ENCODE peak calls at places on chromosomes 12 and 14, in six cellular contexts. One of them, this sample, is unnamed.

GRCh38 chr14:71521238-71521637 is 411.0 kb upstream of the RGS6 start:
- DNase-seq in sigmoid colon: no peak
- DNase-seq in esophagus muscularis mucosa: no peak
- DNase-seq in epithelial cell of esophagus: no peak
- DNase-seq in stomach: no peak
- DNase-seq in ovary: no peak
- DNase-seq in this sample: no peak

GRCh38 chr12:50517456-50518048 is 12.8 kb downstream of the DIP2B start:
- DNase-seq in sigmoid colon: no peak
- DNase-seq in esophagus muscularis mucosa: no peak
- DNase-seq in epithelial cell of esophagus: peak
- DNase-seq in ovary: no peak
- DNase-seq in stomach: no peak
- DNase-seq in this sample: peak

GRCh38 chr12:27682534-27682933 is 13.7 kb upstream of the REP15 start:
- DNase-seq in esophagus muscularis mucosa: no peak
- DNase-seq in ovary: no peak
- DNase-seq in stomach: no peak
- DNase-seq in sigmoid colon: no peak
- DNase-seq in epithelial cell of esophagus: no peak
- DNase-seq in this sample: peak

GRCh38 chr12:85782711-85783110 is 53.5 kb downstream of the RASSF9 start:
- DNase-seq in esophagus muscularis mucosa: no peak
- DNase-seq in epithelial cell of esophagus: peak
- DNase-seq in sigmoid colon: no peak
- DNase-seq in stomach: no peak
- DNase-seq in ovary: no peak
- DNase-seq in this sample: no peak

GRCh38 chr14:94390372-94391086 is 2.1 kb upstream of the SERPINA1 start:
- DNase-seq in epithelial cell of esophagus: peak
- DNase-seq in stomach: peak
- DNase-seq in sigmoid colon: peak
- DNase-seq in ovary: no peak
- DNase-seq in esophagus muscularis mucosa: no peak
- DNase-seq in this sample: no peak

GRCh38 chr12:58393152-58393551 is 451.8 kb downstream of the ATP23 start:
- DNase-seq in ovary: no peak
- DNase-seq in epithelial cell of esophagus: peak
- DNase-seq in stomach: no peak
- DNase-seq in sigmoid colon: no peak
- DNase-seq in esophagus muscularis mucosa: no peak
- DNase-seq in this sample: no peak

GRCh38 chr12:14257734-14258467 is 107.6 kb upstream of the ATF7IP start:
- DNase-seq in ovary: peak
- DNase-seq in esophagus muscularis mucosa: peak
- DNase-seq in stomach: peak
- DNase-seq in sigmoid colon: peak
- DNase-seq in epithelial cell of esophagus: peak
- DNase-seq in this sample: peak

GRCh38 chr14:93115069-93115919 is 431 bp downstream of the ITPK1 start:
- DNase-seq in ovary: peak
- DNase-seq in esophagus muscularis mucosa: no peak
- DNase-seq in epithelial cell of esophagus: peak
- DNase-seq in stomach: peak
- DNase-seq in sigmoid colon: peak
- DNase-seq in this sample: peak

GRCh38 chr12:46617167-46617566 is 208.6 kb downstream of the SLC38A4 start:
- DNase-seq in epithelial cell of esophagus: peak
- DNase-seq in esophagus muscularis mucosa: no peak
- DNase-seq in stomach: no peak
- DNase-seq in sigmoid colon: peak
- DNase-seq in ovary: no peak
- DNase-seq in this sample: peak

GRCh38 chr12:112839386-112839972 is 47.9 kb downstream of the RPH3A start:
- DNase-seq in sigmoid colon: no peak
- DNase-seq in epithelial cell of esophagus: peak
- DNase-seq in ovary: no peak
- DNase-seq in stomach: no peak
- DNase-seq in esophagus muscularis mucosa: no peak
- DNase-seq in this sample: peak

GRCh38 chr12:62604373-62604772 is 137.7 kb downstream of the MON2 start:
- DNase-seq in stomach: no peak
- DNase-seq in esophagus muscularis mucosa: no peak
- DNase-seq in epithelial cell of esophagus: no peak
- DNase-seq in sigmoid colon: no peak
- DNase-seq in ovary: no peak
- DNase-seq in this sample: no peak

GRCh38 chr14:74400328-74400727 is 25.7 kb downstream of the SYNDIG1L start:
- DNase-seq in sigmoid colon: no peak
- DNase-seq in ovary: no peak
- DNase-seq in stomach: no peak
- DNase-seq in epithelial cell of esophagus: no peak
- DNase-seq in esophagus muscularis mucosa: no peak
- DNase-seq in this sample: no peak

GRCh38 chr12:54374555-54375257 is 9.8 kb downstream of the ZNF385A start:
- DNase-seq in epithelial cell of esophagus: no peak
- DNase-seq in sigmoid colon: no peak
- DNase-seq in esophagus muscularis mucosa: no peak
- DNase-seq in ovary: no peak
- DNase-seq in stomach: no peak
- DNase-seq in this sample: no peak

GRCh38 chr12:8108808-8109398 is 14.5 kb upstream of the CLEC4A start:
- DNase-seq in epithelial cell of esophagus: peak
- DNase-seq in ovary: peak
- DNase-seq in stomach: peak
- DNase-seq in esophagus muscularis mucosa: no peak
- DNase-seq in sigmoid colon: peak
- DNase-seq in this sample: peak

GRCh38 chr12:61804301-61804700 is 455.9 kb upstream of the USP15 start:
- DNase-seq in stomach: no peak
- DNase-seq in epithelial cell of esophagus: no peak
- DNase-seq in ovary: no peak
- DNase-seq in sigmoid colon: no peak
- DNase-seq in esophagus muscularis mucosa: no peak
- DNase-seq in this sample: no peak

GRCh38 chr14:28867571-28867970 is 101.0 kb downstream of the FOXG1 start:
- DNase-seq in esophagus muscularis mucosa: no peak
- DNase-seq in stomach: no peak
- DNase-seq in sigmoid colon: no peak
- DNase-seq in epithelial cell of esophagus: no peak
- DNase-seq in ovary: no peak
- DNase-seq in this sample: no peak

GRCh38 chr12:116127858-116128257 is 149.6 kb downstream of the MED13L start:
- DNase-seq in esophagus muscularis mucosa: no peak
- DNase-seq in sigmoid colon: no peak
- DNase-seq in stomach: no peak
- DNase-seq in epithelial cell of esophagus: no peak
- DNase-seq in ovary: no peak
- DNase-seq in this sample: no peak

GRCh38 chr14:31945074-31945613 is 132.0 kb upstream of the ARHGAP5 start:
- DNase-seq in ovary: no peak
- DNase-seq in stomach: no peak
- DNase-seq in esophagus muscularis mucosa: no peak
- DNase-seq in epithelial cell of esophagus: peak
- DNase-seq in sigmoid colon: no peak
- DNase-seq in this sample: peak

DNA sequence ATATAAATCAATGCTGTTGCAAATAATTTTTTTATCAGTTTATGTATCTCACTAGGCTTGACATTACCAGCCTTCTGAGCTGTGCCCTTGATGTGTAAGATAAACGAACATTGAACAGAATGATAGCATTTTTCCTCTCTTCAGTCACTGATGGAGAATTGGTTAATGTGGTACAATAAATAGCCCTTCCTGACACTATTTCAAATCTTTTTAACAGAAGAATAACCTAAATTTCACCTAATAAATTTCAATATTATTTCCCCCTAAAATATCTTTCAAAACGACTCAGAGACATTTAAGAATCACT is 2.2 kb upstream of the ATP2B1 start:
- DNase-seq in ovary: no peak
- DNase-seq in esophagus muscularis mucosa: no peak
- DNase-seq in sigmoid colon: no peak
- DNase-seq in stomach: no peak
- DNase-seq in epithelial cell of esophagus: no peak
- DNase-seq in this sample: no peak
- H3K4me3 ChIP-seq in ovary: no peak
- H3K4me3 ChIP-seq in esophagus muscularis mucosa: peak
- H3K4me3 ChIP-seq in sigmoid colon: no peak
- H3K4me3 ChIP-seq in stomach: no peak
- H3K4me3 ChIP-seq in epithelial cell of esophagus: no peak
- H3K4me3 ChIP-seq in this sample: peak

GRCh38 chr12:48854488-48854887 is 2.5 kb upstream of the DDX23 start:
- DNase-seq in ovary: no peak
- DNase-seq in epithelial cell of esophagus: no peak
- DNase-seq in sigmoid colon: no peak
- DNase-seq in esophagus muscularis mucosa: no peak
- DNase-seq in stomach: no peak
- DNase-seq in this sample: no peak

GRCh38 chr12:48856379-48856778 is 4.4 kb upstream of the DDX23 start:
- DNase-seq in ovary: no peak
- DNase-seq in esophagus muscularis mucosa: no peak
- DNase-seq in stomach: no peak
- DNase-seq in epithelial cell of esophagus: no peak
- DNase-seq in sigmoid colon: no peak
- DNase-seq in this sample: no peak

GRCh38 chr12:48853228-48853688 is 1.3 kb upstream of the DDX23 start:
- DNase-seq in stomach: peak
- DNase-seq in epithelial cell of esophagus: peak
- DNase-seq in sigmoid colon: peak
- DNase-seq in ovary: peak
- DNase-seq in esophagus muscularis mucosa: peak
- DNase-seq in this sample: peak

GRCh38 chr12:48852734-48853168 is 788 bp upstream of the DDX23 start:
- DNase-seq in esophagus muscularis mucosa: no peak
- DNase-seq in stomach: no peak
- DNase-seq in epithelial cell of esophagus: no peak
- DNase-seq in sigmoid colon: no peak
- DNase-seq in ovary: no peak
- DNase-seq in this sample: peak

GRCh38 chr12:48851883-48852733 is at the start of gene DDX23:
- DNase-seq in ovary: peak
- DNase-seq in stomach: peak
- DNase-seq in esophagus muscularis mucosa: peak
- DNase-seq in sigmoid colon: peak
- DNase-seq in epithelial cell of esophagus: peak
- DNase-seq in this sample: peak
- TF ChIP-seq CTCF in ovary: no peak
- TF ChIP-seq CTCF in stomach: no peak
- TF ChIP-seq CTCF in esophagus muscularis mucosa: no peak
- TF ChIP-seq CTCF in sigmoid colon: no peak
- TF ChIP-seq CTCF in epithelial cell of esophagus: no peak
- TF ChIP-seq CTCF in this sample: no peak

GRCh38 chr12:42020226-42020625 is 124.4 kb downstream of the GXYLT1 start:
- DNase-seq in esophagus muscularis mucosa: no peak
- DNase-seq in ovary: no peak
- DNase-seq in sigmoid colon: no peak
- DNase-seq in stomach: no peak
- DNase-seq in epithelial cell of esophagus: no peak
- DNase-seq in this sample: no peak

GRCh38 chr12:42027537-42027936 is 117.1 kb downstream of the GXYLT1 start:
- DNase-seq in esophagus muscularis mucosa: no peak
- DNase-seq in epithelial cell of esophagus: no peak
- DNase-seq in ovary: no peak
- DNase-seq in sigmoid colon: no peak
- DNase-seq in stomach: no peak
- DNase-seq in this sample: no peak

GRCh38 chr12:42023733-42024494 is 120.8 kb downstream of the GXYLT1 start:
- DNase-seq in stomach: peak
- DNase-seq in ovary: peak
- DNase-seq in epithelial cell of esophagus: peak
- DNase-seq in esophagus muscularis mucosa: peak
- DNase-seq in sigmoid colon: peak
- DNase-seq in this sample: peak

GRCh38 chr12:42024495-42024830 is 120.2 kb downstream of the GXYLT1 start:
- DNase-seq in epithelial cell of esophagus: no peak
- DNase-seq in sigmoid colon: no peak
- DNase-seq in esophagus muscularis mucosa: no peak
- DNase-seq in stomach: no peak
- DNase-seq in ovary: no peak
- DNase-seq in this sample: no peak
- H3K4me3 ChIP-seq in epithelial cell of esophagus: no peak
- H3K4me3 ChIP-seq in sigmoid colon: no peak
- H3K4me3 ChIP-seq in esophagus muscularis mucosa: peak
- H3K4me3 ChIP-seq in stomach: peak
- H3K4me3 ChIP-seq in ovary: no peak
- H3K4me3 ChIP-seq in this sample: no peak

DNA sequence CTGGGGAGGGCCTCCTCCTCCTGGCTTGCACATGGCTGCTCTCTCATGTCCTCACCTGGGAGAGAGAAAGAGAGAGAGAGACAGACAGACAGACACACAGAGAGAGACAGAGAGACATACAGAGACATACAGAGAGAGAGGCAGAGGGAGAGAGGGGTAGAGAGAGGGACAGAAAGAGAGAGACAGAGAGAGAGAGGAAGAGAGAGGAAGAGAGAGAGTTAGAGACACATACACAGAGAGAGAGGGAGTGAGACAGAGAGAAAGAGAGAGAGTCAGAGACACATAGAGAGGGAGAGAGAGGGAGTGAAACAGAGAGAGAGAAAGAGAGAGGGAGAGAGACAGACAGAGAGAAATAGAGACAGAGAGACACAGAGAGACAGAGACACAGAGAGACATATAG is 103.6 kb upstream of the ESRRB start:
- DNase-seq in ovary: no peak
- DNase-seq in stomach: no peak
- DNase-seq in sigmoid colon: no peak
- DNase-seq in esophagus muscularis mucosa: no peak
- DNase-seq in epithelial cell of esophagus: no peak
- DNase-seq in this sample: no peak
- TF ChIP-seq CTCF in ovary: no peak
- TF ChIP-seq CTCF in stomach: no peak
- TF ChIP-seq CTCF in sigmoid colon: no peak
- TF ChIP-seq CTCF in esophagus muscularis mucosa: no peak
- TF ChIP-seq CTCF in epithelial cell of esophagus: no peak
- TF ChIP-seq CTCF in this sample: no peak

DNA sequence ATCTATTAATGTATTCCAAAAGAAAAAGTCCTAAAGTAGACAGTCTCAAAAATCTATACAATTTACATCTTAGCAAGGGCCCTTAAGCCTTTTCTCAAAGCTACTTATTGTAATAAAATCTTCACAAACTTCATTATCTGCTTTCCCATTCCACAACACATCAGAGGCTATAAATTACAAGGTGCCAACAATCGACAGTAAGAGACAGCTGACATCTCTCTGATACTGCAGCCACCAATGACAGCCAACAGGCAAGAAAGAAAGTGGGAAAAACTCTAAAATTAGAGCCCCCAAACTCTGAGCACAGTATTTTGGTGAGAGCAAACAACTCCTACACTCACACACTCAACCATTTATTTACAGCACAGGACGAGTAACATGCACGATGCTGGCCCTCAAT is 2.2 kb downstream of the ANGEL1 start:
- DNase-seq in sigmoid colon: no peak
- DNase-seq in stomach: no peak
- DNase-seq in epithelial cell of esophagus: no peak
- DNase-seq in esophagus muscularis mucosa: peak
- DNase-seq in ovary: no peak
- DNase-seq in this sample: no peak
- H3K4me3 ChIP-seq in sigmoid colon: no peak
- H3K4me3 ChIP-seq in stomach: peak
- H3K4me3 ChIP-seq in epithelial cell of esophagus: no peak
- H3K4me3 ChIP-seq in esophagus muscularis mucosa: peak
- H3K4me3 ChIP-seq in ovary: no peak
- H3K4me3 ChIP-seq in this sample: peak

This sample was measured in AG10803.